ENCODE peak calls at places on chromosomes 12 and 14, in eight cellular contexts. H, P, J, M, U, K, B and T are unnamed samples.

GRCh38 chr14:103880334-103880985 is 33.1 kb upstream of the PPP1R13B start:
- DNase-seq in H (peak; percentile 71), P (peak; percentile 31), J (peak; percentile 15), M (no peak), U (peak; percentile 68), K (no peak), B (no peak), T (no peak)

GRCh38 chr14:64998455-64998931 is 11.8 kb downstream of the FNTB start:
- DNase-seq in H (no peak), P (no peak), J (no peak), M (no peak), U (no peak), K (no peak), B (no peak), T (no peak)

GRCh38 chr12:998020-998874 is 7.2 kb downstream of the ERC1 start:
- DNase-seq in H (no peak), P (no peak), J (no peak), M (no peak), U (no peak), K (no peak), B (no peak), T (no peak)

GRCh38 chr14:98130691-98131090 is 1141.3 kb downstream of the BCL11B start:
- DNase-seq in H (no peak), P (no peak), J (no peak), M (no peak), U (no peak), K (no peak), B (no peak), T (no peak)

GRCh38 chr12:114045333-114045732 is 79.2 kb upstream of the RBM19 start:
- DNase-seq in H (no peak), P (no peak), J (no peak), M (no peak), U (no peak), K (no peak), B (no peak), T (no peak)

GRCh38 chr14:98953544-98954346 is 318.3 kb downstream of the BCL11B start:
- DNase-seq in H (peak; percentile 51), P (peak; percentile 52), J (no peak), M (no peak), U (peak; percentile 53), K (no peak), B (no peak), T (no peak)

GRCh38 chr14:98296895-98297294 is 975.1 kb downstream of the BCL11B start:
- DNase-seq in H (no peak), P (no peak), J (no peak), M (no peak), U (no peak), K (no peak), B (no peak), T (no peak)

GRCh38 chr12:77796775-77797174 is 33.9 kb upstream of the NAV3 start:
- DNase-seq in H (peak; percentile 8), P (peak; percentile 25), J (no peak), M (no peak), U (no peak), K (no peak), B (no peak), T (no peak)

GRCh38 chr14:102479777-102480176 is 29.8 kb downstream of the ANKRD9 start:
- DNase-seq in H (no peak), P (no peak), J (no peak), M (no peak), U (no peak), K (no peak), B (no peak), T (no peak)

GRCh38 chr14:104596451-104596918 is 8.1 kb downstream of the TMEM179 start:
- DNase-seq in H (no peak), P (no peak), J (no peak), M (no peak), U (no peak), K (no peak), B (no peak), T (no peak)

GRCh38 chr12:6091786-6092566 is 32.5 kb downstream of the VWF start:
- DNase-seq in H (no peak), P (no peak), J (no peak), M (no peak), U (no peak), K (no peak), B (no peak), T (no peak)

GRCh38 chr12:25743679-25744078 is 190.6 kb upstream of the LMNTD1 start:
- DNase-seq in H (no peak), P (no peak), J (no peak), M (no peak), U (no peak), K (no peak), B (no peak), T (no peak)

GRCh38 chr12:53729659-53730058 is 2.4 kb upstream of the CALCOCO1 start:
- DNase-seq in H (no peak), P (no peak), J (no peak), M (no peak), U (no peak), K (no peak), B (no peak), T (no peak)

GRCh38 chr12:3055712-3056467 is 21.3 kb upstream of the TSPAN9 start:
- DNase-seq in H (no peak), P (no peak), J (no peak), M (no peak), U (no peak), K (no peak), B (no peak), T (no peak)

GRCh38 chr14:61608245-61609142 is 86.8 kb upstream of the HIF1A start:
- DNase-seq in H (no peak), P (no peak), J (no peak), M (no peak), U (no peak), K (no peak), B (no peak), T (no peak)

GRCh38 chr14:68891851-68892660 is 87.0 kb downstream of the ACTN1 start:
- DNase-seq in H (no peak), P (peak; percentile 19), J (no peak), M (no peak), U (no peak), K (no peak), B (no peak), T (no peak)

GRCh38 chr12:5171701-5172100 is 128.0 kb downstream of the KCNA5 start:
- DNase-seq in H (peak; percentile 67), P (peak; percentile 50), J (no peak), M (no peak), U (peak; percentile 36), K (peak; percentile 17), B (no peak), T (no peak)

GRCh38 chr14:53881161-53881846 is 75.3 kb downstream of the BMP4 start:
- DNase-seq in H (peak; percentile 69), P (peak; percentile 13), J (no peak), M (no peak), U (no peak), K (no peak), B (no peak), T (no peak)

GRCh38 chr14:104851896-104852663 is 13.0 kb upstream of the CEP170B start:
- DNase-seq in H (no peak), P (no peak), J (no peak), M (no peak), U (no peak), K (no peak), B (no peak), T (no peak)

GRCh38 chr14:79576434-79576833 is 634.9 kb downstream of the DIO2 start:
- DNase-seq in H (no peak), P (no peak), J (no peak), M (no peak), U (no peak), K (no peak), B (no peak), T (no peak)

GRCh38 chr14:93304771-93305170 is 28.1 kb downstream of the BTBD7 start:
- DNase-seq in H (no peak), P (no peak), J (no peak), M (no peak), U (no peak), K (no peak), B (no peak), T (no peak)

GRCh38 chr14:73662439-73663056 is 17.8 kb downstream of the DNAL1 start:
- DNase-seq in H (peak; percentile 81), P (peak; percentile 92), J (no peak), M (peak; percentile 82), U (peak; percentile 65), K (peak; percentile 43), B (no peak), T (no peak)

GRCh38 chr12:30822385-30823139 is 67.8 kb upstream of the CAPRIN2 start:
- DNase-seq in H (peak; percentile 56), P (no peak), J (peak; percentile 5), M (no peak), U (peak; percentile 56), K (no peak), B (peak; percentile 23), T (peak; percentile 1)

GRCh38 chr12:120677765-120678473 is 9.0 kb upstream of the MLEC start:
- DNase-seq in H (peak; percentile 86), P (no peak), J (no peak), M (no peak), U (no peak), K (no peak), B (no peak), T (no peak)

GRCh38 chr12:68784015-68784414 is 24.0 kb upstream of the MDM2 start:
- DNase-seq in H (no peak), P (no peak), J (no peak), M (no peak), U (no peak), K (no peak), B (no peak), T (no peak)

GRCh38 chr14:60655898-60656754 is 6.8 kb upstream of the SIX1 start:
- DNase-seq in H (no peak), P (no peak), J (no peak), M (no peak), U (no peak), K (no peak), B (no peak), T (no peak)

GRCh38 chr14:59190372-59190771 is 1.9 kb downstream of the DAAM1 start:
- DNase-seq in H (no peak), P (no peak), J (no peak), M (no peak), U (peak; percentile 7), K (no peak), B (no peak), T (no peak)

GRCh38 chr12:66048843-66049537 is 81.6 kb downstream of the LLPH start:
- DNase-seq in H (no peak), P (no peak), J (no peak), M (no peak), U (no peak), K (no peak), B (no peak), T (no peak)

GRCh38 chr12:99810718-99811593 is 163.4 kb downstream of the GARIN6 start:
- DNase-seq in H (peak; percentile 38), P (peak; percentile 15), J (no peak), M (no peak), U (peak; percentile 51), K (no peak), B (no peak), T (no peak)

GRCh38 chr12:62692884-62693283 is 226.3 kb downstream of the MON2 start:
- DNase-seq in H (no peak), P (no peak), J (no peak), M (peak; percentile 76), U (no peak), K (no peak), B (no peak), T (no peak)

GRCh38 chr12:122473543-122474323 is 27.0 kb downstream of the ZCCHC8 start:
- DNase-seq in H (no peak), P (no peak), J (no peak), M (no peak), U (no peak), K (no peak), B (peak; percentile 32), T (no peak)